ENCODE peak calls at places on chromosome 10, in seven cellular contexts. B, J, R, Z, A, H and C are unnamed samples.

GRCh38 chr10:36254191-36254590 is 612.1 kb upstream of the FZD8 start:
- DNase-seq in B (no peak), J (peak), R (no peak), Z (peak), A (no peak), H (peak), C (no peak)

GRCh38 chr10:78811174-78811573 is 257.6 kb upstream of the ZMIZ1 start:
- DNase-seq in B (no peak), J (peak), R (no peak), Z (no peak), A (no peak), H (no peak), C (no peak)

GRCh38 chr10:113879691-113880090 is 25.2 kb downstream of the NHLRC2 start:
- DNase-seq in B (no peak), J (no peak), R (no peak), Z (no peak), A (no peak), H (no peak), C (no peak)

GRCh38 chr10:72764151-72764550 is 72.2 kb downstream of the MCU start:
- DNase-seq in B (peak), J (peak), R (no peak), Z (peak), A (no peak), H (no peak), C (no peak)

GRCh38 chr10:67815571-67816059 is 22.4 kb downstream of the DNAJC12 start:
- DNase-seq in B (no peak), J (peak), R (peak), Z (peak), A (no peak), H (no peak), C (no peak)

GRCh38 chr10:4046722-4047354 is 261.8 kb upstream of the KLF6 start:
- DNase-seq in B (no peak), J (no peak), R (no peak), Z (no peak), A (no peak), H (no peak), C (no peak)

GRCh38 chr10:49109669-49110335 is 5.5 kb downstream of the VSTM4 start:
- DNase-seq in B (no peak), J (no peak), R (peak), Z (peak), A (no peak), H (peak), C (no peak)

GRCh38 chr10:63670291-63670898 is 149.2 kb downstream of the REEP3 start:
- DNase-seq in B (no peak), J (no peak), R (no peak), Z (no peak), A (peak), H (no peak), C (no peak)

GRCh38 chr10:33333260-33334169 is 952 bp downstream of the NRP1 start:
- DNase-seq in B (no peak), J (peak), R (no peak), Z (peak), A (no peak), H (no peak), C (no peak)

GRCh38 chr10:104127411-104127810 is 5.4 kb downstream of the SFR1 start:
- DNase-seq in B (no peak), J (no peak), R (no peak), Z (no peak), A (peak), H (no peak), C (no peak)

GRCh38 chr10:67912330-67912946 is 28.0 kb downstream of the SIRT1 start:
- DNase-seq in B (peak), J (no peak), R (no peak), Z (peak), A (no peak), H (no peak), C (no peak)

GRCh38 chr10:36202861-36203260 is 560.8 kb upstream of the FZD8 start:
- DNase-seq in B (no peak), J (no peak), R (no peak), Z (no peak), A (no peak), H (no peak), C (no peak)

GRCh38 chr10:34444223-34445183 is 370.6 kb downstream of the PARD3 start:
- DNase-seq in B (no peak), J (no peak), R (no peak), Z (no peak), A (no peak), H (no peak), C (no peak)

GRCh38 chr10:84311596-84311995 is 16.8 kb upstream of the CCSER2 start:
- DNase-seq in B (no peak), J (no peak), R (no peak), Z (no peak), A (no peak), H (no peak), C (no peak)

GRCh38 chr10:119687192-119688032 is 36.2 kb downstream of the BAG3 start:
- DNase-seq in B (peak), J (peak), R (peak), Z (peak), A (peak), H (no peak), C (no peak)

GRCh38 chr10:116699049-116699782 is 43.1 kb downstream of the HSPA12A start:
- DNase-seq in B (no peak), J (no peak), R (no peak), Z (no peak), A (no peak), H (no peak), C (no peak)

GRCh38 chr10:5303504-5303903 is 61.3 kb upstream of the UCN3 start:
- DNase-seq in B (no peak), J (no peak), R (no peak), Z (no peak), A (no peak), H (no peak), C (no peak)

GRCh38 chr10:5299950-5300349 is 64.8 kb upstream of the UCN3 start:
- DNase-seq in B (no peak), J (no peak), R (no peak), Z (no peak), A (no peak), H (no peak), C (no peak)

GRCh38 chr10:5310914-5311313 is 53.9 kb upstream of the UCN3 start:
- DNase-seq in B (no peak), J (no peak), R (no peak), Z (no peak), A (no peak), H (no peak), C (no peak)

DNA sequence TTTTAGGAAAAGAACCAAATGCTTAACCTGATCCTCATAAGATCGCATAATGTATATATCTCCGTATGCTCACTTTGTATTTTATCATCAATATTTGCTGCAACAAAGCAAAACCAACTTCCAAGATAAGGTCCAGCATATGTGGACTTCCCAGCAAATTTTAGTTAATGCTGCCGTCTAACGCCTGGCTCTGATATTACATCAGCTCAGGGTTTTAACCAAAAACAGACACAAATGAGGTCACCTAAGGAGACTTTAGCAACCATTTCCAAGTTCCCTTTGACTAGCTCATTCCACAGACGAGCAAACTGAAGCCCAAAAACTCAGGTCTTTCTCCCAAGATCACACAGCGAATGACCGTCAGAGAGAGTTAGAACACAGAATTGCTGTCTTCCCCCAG is 59.4 kb upstream of the UCN3 start:
- DNase-seq in B (peak), J (no peak), R (no peak), Z (peak), A (no peak), H (no peak), C (no peak)
- TF ChIP-seq CTCF in B (peak), J (no peak), R (no peak), Z (peak), A (no peak), H (no peak), C (no peak)

DNA sequence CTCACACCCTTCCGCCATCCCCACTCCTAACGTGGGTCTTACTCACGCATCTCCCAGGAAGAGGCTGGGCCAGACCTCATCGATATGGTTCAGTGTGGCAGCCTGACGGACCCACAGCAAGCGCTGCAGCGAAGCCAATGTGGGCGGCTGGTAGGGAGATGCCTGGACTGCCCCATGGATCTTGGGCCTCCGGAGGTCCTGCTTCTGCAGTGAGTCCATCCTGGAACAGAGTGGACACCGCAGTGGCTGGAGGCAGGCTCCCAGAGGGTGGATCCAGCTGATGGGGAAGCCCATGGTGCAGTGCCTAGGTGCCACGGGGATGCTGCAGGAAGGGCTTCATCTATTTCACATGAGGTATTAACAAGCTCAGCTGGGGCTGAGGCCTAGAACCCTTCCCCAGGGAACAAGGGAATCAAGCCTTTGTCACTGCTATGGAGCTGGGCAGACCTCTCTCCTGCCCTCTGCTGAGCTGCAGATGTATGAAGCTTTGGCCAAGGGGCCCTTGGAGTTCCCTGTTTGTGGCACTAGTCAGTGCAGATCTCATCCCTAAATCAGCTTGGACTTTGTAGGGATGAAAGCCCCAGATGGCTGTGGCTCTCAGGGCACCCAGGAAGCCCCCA is 13.7 kb upstream of the SAMD8 start:
- DNase-seq in B (no peak), J (peak), R (no peak), Z (peak), A (peak), H (no peak), C (peak)
- TF ChIP-seq CTCF in B (peak), J (peak), R (peak), Z (peak), A (peak), H (no peak), C (peak)

GRCh38 chr10:100372415-100373297 is 25.6 kb downstream of the SCD start:
- DNase-seq in B (no peak), J (no peak), R (no peak), Z (no peak), A (no peak), H (no peak), C (no peak)
- TF ChIP-seq CTCF in B (no peak), J (no peak), R (no peak), Z (no peak), A (no peak), H (no peak), C (no peak)

DNA sequence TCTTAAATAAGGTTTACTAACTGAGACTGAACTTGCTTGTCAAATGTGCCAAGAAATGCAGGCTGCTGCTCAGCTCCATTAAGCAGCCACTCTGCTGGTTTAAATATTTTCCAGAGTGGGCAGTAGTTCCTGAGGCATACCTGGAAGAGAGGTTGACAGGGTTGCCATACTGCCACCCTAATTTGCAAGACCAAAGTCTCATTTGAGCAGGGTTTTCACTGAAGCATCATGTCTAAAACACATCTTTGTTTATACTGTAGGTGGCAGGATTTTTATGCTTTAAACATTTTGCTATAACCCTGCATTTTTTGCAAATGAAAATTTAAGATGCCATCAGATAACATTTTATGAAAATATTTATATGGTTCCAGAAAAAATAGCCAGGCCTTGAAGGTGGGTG is 618.0 kb upstream of the LRRTM3 start:
- DNase-seq in B (no peak), J (peak), R (no peak), Z (no peak), A (no peak), H (no peak), C (no peak)
- TF ChIP-seq CTCF in B (peak), J (peak), R (peak), Z (no peak), A (no peak), H (no peak), C (no peak)

GRCh38 chr10:60662917-60663614 is 115.2 kb upstream of the CDK1 start:
- DNase-seq in B (peak), J (peak), R (no peak), Z (peak), A (no peak), H (no peak), C (no peak)
- TF ChIP-seq CTCF in B (peak), J (peak), R (no peak), Z (peak), A (peak), H (no peak), C (no peak)

GRCh38 chr10:97684866-97685394 is 2.1 kb downstream of the AVPI1 start:
- DNase-seq in B (peak), J (peak), R (no peak), Z (peak), A (no peak), H (no peak), C (no peak)

GRCh38 chr10:97685395-97685958 is 1.6 kb downstream of the AVPI1 start:
- DNase-seq in B (peak), J (peak), R (no peak), Z (peak), A (peak), H (no peak), C (no peak)

GRCh38 chr10:97686962-97687784 is at the start of gene AVPI1:
- DNase-seq in B (peak), J (peak), R (peak), Z (peak), A (peak), H (peak), C (peak)

GRCh38 chr10:97687785-97688781 is 1.0 kb upstream of the AVPI1 start:
- DNase-seq in B (peak), J (peak), R (no peak), Z (peak), A (no peak), H (no peak), C (no peak)

GRCh38 chr10:97686301-97686961 is 610 bp downstream of the AVPI1 start:
- DNase-seq in B (no peak), J (no peak), R (no peak), Z (no peak), A (no peak), H (no peak), C (no peak)
- TF ChIP-seq CTCF in B (no peak), J (no peak), R (no peak), Z (no peak), A (no peak), H (no peak), C (no peak)

DNA sequence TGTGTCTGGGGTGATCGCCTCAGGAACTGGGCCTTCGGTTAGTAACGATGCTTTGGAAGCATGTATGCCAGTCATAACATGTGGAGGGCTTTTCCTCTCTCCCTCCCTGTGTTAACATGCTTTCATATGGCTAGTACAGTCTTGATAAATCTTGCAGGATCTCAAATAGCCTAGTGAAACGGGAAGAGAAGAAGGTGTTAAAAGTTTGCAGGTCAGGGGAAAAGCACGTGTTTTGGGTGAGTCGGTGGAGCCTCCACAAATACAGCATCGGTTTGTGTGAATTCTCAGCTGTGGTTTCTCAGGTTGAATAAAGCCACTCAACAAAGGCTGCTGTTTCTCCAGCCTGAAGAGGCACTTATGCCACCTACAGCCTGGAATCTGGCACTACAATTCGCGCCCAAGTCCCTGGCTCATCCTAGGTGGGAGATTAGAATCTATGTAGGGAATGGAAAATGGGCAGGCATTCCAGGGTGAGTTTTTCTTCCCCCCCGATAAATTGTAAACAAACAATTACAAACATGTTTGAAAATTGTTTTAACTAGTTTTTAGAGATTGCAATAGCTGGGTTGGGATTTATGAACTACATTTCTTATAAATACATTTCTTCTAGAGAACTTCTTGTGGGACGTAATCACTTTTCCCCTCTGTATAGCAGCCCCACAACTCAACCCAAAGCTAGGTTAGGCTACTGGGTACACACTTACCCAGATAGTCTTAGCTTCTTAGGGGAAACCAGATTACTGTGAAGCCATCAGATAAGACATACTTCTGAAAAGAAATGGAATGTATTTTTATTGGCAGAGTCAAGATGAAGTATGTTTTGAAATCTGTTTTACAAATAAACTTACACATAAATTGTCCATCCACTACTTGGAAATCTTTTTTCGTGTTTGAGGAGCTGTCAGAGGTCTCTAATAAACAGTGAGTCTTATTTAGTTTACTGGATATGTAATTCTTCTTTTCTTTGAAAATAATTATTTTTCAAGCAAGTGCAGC is 8.3 kb upstream of the GLRX3 start:
- DNase-seq in B (peak), J (peak), R (peak), Z (peak), A (peak), H (no peak), C (peak)
- TF ChIP-seq CTCF in B (peak), J (peak), R (peak), Z (peak), A (peak), H (peak), C (peak)